ENCODE peak calls at places on chromosome 11, in four cellular contexts. One of them, this sample, is unnamed.
A peak's percentile ranks its signal among the peaks of the same experiment; 100 is the strongest.

GRCh38 chr11:79232346-79232745 is 208.5 kb downstream of the TENM4 start:
- DNase-seq in effector CD4-positive, alpha-beta T cell: no peak
- DNase-seq in stimulated activated CD8-positive, alpha-beta memory T cell treated with anti-CD3 and anti-CD28 coated beads, Interleukin-15, amount 100 ng/mL, for 48 hours: no peak
- DNase-seq in skeletal muscle cell: no peak
- DNase-seq in this sample: no peak

GRCh38 chr11:104015649-104016415 is 20.6 kb upstream of the DDI1 start:
- DNase-seq in skeletal muscle cell: no peak
- DNase-seq in effector CD4-positive, alpha-beta T cell: no peak
- DNase-seq in stimulated activated CD8-positive, alpha-beta memory T cell treated with anti-CD3 and anti-CD28 coated beads, Interleukin-15, amount 100 ng/mL, for 48 hours: no peak
- DNase-seq in this sample: no peak

GRCh38 chr11:34305095-34305692 is 52.6 kb downstream of the ABTB2 start:
- DNase-seq in effector CD4-positive, alpha-beta T cell: no peak
- DNase-seq in stimulated activated CD8-positive, alpha-beta memory T cell treated with anti-CD3 and anti-CD28 coated beads, Interleukin-15, amount 100 ng/mL, for 48 hours: no peak
- DNase-seq in skeletal muscle cell: no peak
- DNase-seq in this sample: no peak

GRCh38 chr11:49405743-49406142 is 197.3 kb upstream of the FOLH1 start:
- DNase-seq in skeletal muscle cell: no peak
- DNase-seq in effector CD4-positive, alpha-beta T cell: no peak
- DNase-seq in stimulated activated CD8-positive, alpha-beta memory T cell treated with anti-CD3 and anti-CD28 coated beads, Interleukin-15, amount 100 ng/mL, for 48 hours: no peak
- DNase-seq in this sample: no peak

GRCh38 chr11:121312483-121312882 is 19.9 kb downstream of the SC5D start:
- DNase-seq in effector CD4-positive, alpha-beta T cell: no peak
- DNase-seq in skeletal muscle cell: no peak
- DNase-seq in stimulated activated CD8-positive, alpha-beta memory T cell treated with anti-CD3 and anti-CD28 coated beads, Interleukin-15, amount 100 ng/mL, for 48 hours: no peak
- DNase-seq in this sample: no peak

GRCh38 chr11:113447621-113448310 is 27.4 kb downstream of the DRD2 start:
- DNase-seq in stimulated activated CD8-positive, alpha-beta memory T cell treated with anti-CD3 and anti-CD28 coated beads, Interleukin-15, amount 100 ng/mL, for 48 hours: no peak
- DNase-seq in skeletal muscle cell: no peak
- DNase-seq in effector CD4-positive, alpha-beta T cell: no peak
- DNase-seq in this sample: no peak

GRCh38 chr11:82092904-82093303 is 640.8 kb downstream of the FAM181B start:
- DNase-seq in skeletal muscle cell: no peak
- DNase-seq in effector CD4-positive, alpha-beta T cell: no peak
- DNase-seq in stimulated activated CD8-positive, alpha-beta memory T cell treated with anti-CD3 and anti-CD28 coated beads, Interleukin-15, amount 100 ng/mL, for 48 hours: no peak
- DNase-seq in this sample: no peak

GRCh38 chr11:64250875-64251721 is at the start of gene PLCB3:
- DNase-seq in skeletal muscle cell: no peak
- DNase-seq in stimulated activated CD8-positive, alpha-beta memory T cell treated with anti-CD3 and anti-CD28 coated beads, Interleukin-15, amount 100 ng/mL, for 48 hours: no peak
- DNase-seq in effector CD4-positive, alpha-beta T cell: peak; percentile 59
- DNase-seq in this sample: peak; percentile 54

GRCh38 chr11:117970400-117971024 is 15.7 kb upstream of the IL10RA start:
- DNase-seq in stimulated activated CD8-positive, alpha-beta memory T cell treated with anti-CD3 and anti-CD28 coated beads, Interleukin-15, amount 100 ng/mL, for 48 hours: no peak
- DNase-seq in skeletal muscle cell: no peak
- DNase-seq in effector CD4-positive, alpha-beta T cell: no peak
- DNase-seq in this sample: peak; percentile 27

GRCh38 chr11:72308226-72309073 is 64.5 kb upstream of the PHOX2A start:
- DNase-seq in effector CD4-positive, alpha-beta T cell: no peak
- DNase-seq in skeletal muscle cell: peak; percentile 83
- DNase-seq in stimulated activated CD8-positive, alpha-beta memory T cell treated with anti-CD3 and anti-CD28 coated beads, Interleukin-15, amount 100 ng/mL, for 48 hours: no peak
- DNase-seq in this sample: no peak

GRCh38 chr11:80899381-80899780 is 1458.6 kb upstream of the TENM4 start:
- DNase-seq in stimulated activated CD8-positive, alpha-beta memory T cell treated with anti-CD3 and anti-CD28 coated beads, Interleukin-15, amount 100 ng/mL, for 48 hours: no peak
- DNase-seq in skeletal muscle cell: peak; percentile 2
- DNase-seq in effector CD4-positive, alpha-beta T cell: no peak
- DNase-seq in this sample: no peak

GRCh38 chr11:118531597-118532084 is 649 bp downstream of the TMEM25 start:
- DNase-seq in stimulated activated CD8-positive, alpha-beta memory T cell treated with anti-CD3 and anti-CD28 coated beads, Interleukin-15, amount 100 ng/mL, for 48 hours: no peak
- DNase-seq in skeletal muscle cell: no peak
- DNase-seq in effector CD4-positive, alpha-beta T cell: no peak
- DNase-seq in this sample: no peak

GRCh38 chr11:46696212-46696558 is 4.2 kb downstream of the ARHGAP1 start:
- DNase-seq in skeletal muscle cell: no peak
- DNase-seq in stimulated activated CD8-positive, alpha-beta memory T cell treated with anti-CD3 and anti-CD28 coated beads, Interleukin-15, amount 100 ng/mL, for 48 hours: no peak
- DNase-seq in effector CD4-positive, alpha-beta T cell: no peak
- DNase-seq in this sample: no peak

GRCh38 chr11:84800755-84801346 is 826.3 kb downstream of the DLG2 start:
- DNase-seq in stimulated activated CD8-positive, alpha-beta memory T cell treated with anti-CD3 and anti-CD28 coated beads, Interleukin-15, amount 100 ng/mL, for 48 hours: no peak
- DNase-seq in skeletal muscle cell: no peak
- DNase-seq in effector CD4-positive, alpha-beta T cell: no peak
- DNase-seq in this sample: no peak

GRCh38 chr11:61281581-61282250 is 13.4 kb downstream of the VWCE start:
- DNase-seq in skeletal muscle cell: no peak
- DNase-seq in effector CD4-positive, alpha-beta T cell: no peak
- DNase-seq in stimulated activated CD8-positive, alpha-beta memory T cell treated with anti-CD3 and anti-CD28 coated beads, Interleukin-15, amount 100 ng/mL, for 48 hours: peak; percentile 15
- DNase-seq in this sample: no peak

GRCh38 chr11:76397383-76397782 is 16.3 kb downstream of the GVQW3 start:
- DNase-seq in effector CD4-positive, alpha-beta T cell: no peak
- DNase-seq in stimulated activated CD8-positive, alpha-beta memory T cell treated with anti-CD3 and anti-CD28 coated beads, Interleukin-15, amount 100 ng/mL, for 48 hours: no peak
- DNase-seq in skeletal muscle cell: no peak
- DNase-seq in this sample: no peak

GRCh38 chr11:2348986-2349385 is 28.1 kb upstream of the CD81 start:
- DNase-seq in effector CD4-positive, alpha-beta T cell: no peak
- DNase-seq in skeletal muscle cell: peak; percentile 39
- DNase-seq in stimulated activated CD8-positive, alpha-beta memory T cell treated with anti-CD3 and anti-CD28 coated beads, Interleukin-15, amount 100 ng/mL, for 48 hours: no peak
- DNase-seq in this sample: no peak

GRCh38 chr11:131696584-131697120 is 326.2 kb downstream of the NTM start:
- DNase-seq in skeletal muscle cell: no peak
- DNase-seq in effector CD4-positive, alpha-beta T cell: no peak
- DNase-seq in stimulated activated CD8-positive, alpha-beta memory T cell treated with anti-CD3 and anti-CD28 coated beads, Interleukin-15, amount 100 ng/mL, for 48 hours: no peak
- DNase-seq in this sample: no peak

GRCh38 chr11:12416552-12416951 is 39.2 kb downstream of the PARVA start:
- DNase-seq in effector CD4-positive, alpha-beta T cell: no peak
- DNase-seq in stimulated activated CD8-positive, alpha-beta memory T cell treated with anti-CD3 and anti-CD28 coated beads, Interleukin-15, amount 100 ng/mL, for 48 hours: no peak
- DNase-seq in skeletal muscle cell: no peak
- DNase-seq in this sample: no peak

GRCh38 chr11:126459691-126460404 is 104.4 kb downstream of the ST3GAL4 start:
- DNase-seq in effector CD4-positive, alpha-beta T cell: no peak
- DNase-seq in stimulated activated CD8-positive, alpha-beta memory T cell treated with anti-CD3 and anti-CD28 coated beads, Interleukin-15, amount 100 ng/mL, for 48 hours: no peak
- DNase-seq in skeletal muscle cell: peak; percentile 87
- DNase-seq in this sample: no peak

GRCh38 chr11:112265659-112266409 is 5.2 kb upstream of the PLET1 start:
- DNase-seq in stimulated activated CD8-positive, alpha-beta memory T cell treated with anti-CD3 and anti-CD28 coated beads, Interleukin-15, amount 100 ng/mL, for 48 hours: no peak
- DNase-seq in skeletal muscle cell: no peak
- DNase-seq in effector CD4-positive, alpha-beta T cell: no peak
- DNase-seq in this sample: no peak

GRCh38 chr11:109432105-109432504 is 10.1 kb downstream of the C11orf87 start:
- DNase-seq in skeletal muscle cell: no peak
- DNase-seq in stimulated activated CD8-positive, alpha-beta memory T cell treated with anti-CD3 and anti-CD28 coated beads, Interleukin-15, amount 100 ng/mL, for 48 hours: no peak
- DNase-seq in effector CD4-positive, alpha-beta T cell: no peak
- DNase-seq in this sample: no peak

GRCh38 chr11:63146586-63146985 is 2.6 kb upstream of the SLC22A24 start:
- DNase-seq in effector CD4-positive, alpha-beta T cell: no peak
- DNase-seq in skeletal muscle cell: no peak
- DNase-seq in stimulated activated CD8-positive, alpha-beta memory T cell treated with anti-CD3 and anti-CD28 coated beads, Interleukin-15, amount 100 ng/mL, for 48 hours: no peak
- DNase-seq in this sample: no peak

GRCh38 chr11:73916435-73916834 is 34.4 kb upstream of the DNAJB13 start:
- DNase-seq in effector CD4-positive, alpha-beta T cell: no peak
- DNase-seq in skeletal muscle cell: no peak
- DNase-seq in stimulated activated CD8-positive, alpha-beta memory T cell treated with anti-CD3 and anti-CD28 coated beads, Interleukin-15, amount 100 ng/mL, for 48 hours: no peak
- DNase-seq in this sample: no peak

GRCh38 chr11:119599864-119600593 is 129.0 kb downstream of the NECTIN1 start:
- DNase-seq in stimulated activated CD8-positive, alpha-beta memory T cell treated with anti-CD3 and anti-CD28 coated beads, Interleukin-15, amount 100 ng/mL, for 48 hours: no peak
- DNase-seq in effector CD4-positive, alpha-beta T cell: no peak
- DNase-seq in skeletal muscle cell: no peak
- DNase-seq in this sample: no peak

GRCh38 chr11:121012091-121012490 is 11.8 kb upstream of the TBCEL start:
- DNase-seq in effector CD4-positive, alpha-beta T cell: no peak
- DNase-seq in stimulated activated CD8-positive, alpha-beta memory T cell treated with anti-CD3 and anti-CD28 coated beads, Interleukin-15, amount 100 ng/mL, for 48 hours: no peak
- DNase-seq in skeletal muscle cell: no peak
- DNase-seq in this sample: no peak

GRCh38 chr11:10893713-10894112 is 35.9 kb upstream of the ZBED5 start:
- DNase-seq in skeletal muscle cell: peak; percentile 56
- DNase-seq in stimulated activated CD8-positive, alpha-beta memory T cell treated with anti-CD3 and anti-CD28 coated beads, Interleukin-15, amount 100 ng/mL, for 48 hours: no peak
- DNase-seq in effector CD4-positive, alpha-beta T cell: no peak
- DNase-seq in this sample: no peak

GRCh38 chr11:113994077-113994954 is 19.4 kb downstream of the HTR3A start:
- DNase-seq in stimulated activated CD8-positive, alpha-beta memory T cell treated with anti-CD3 and anti-CD28 coated beads, Interleukin-15, amount 100 ng/mL, for 48 hours: no peak
- DNase-seq in effector CD4-positive, alpha-beta T cell: peak; percentile 16
- DNase-seq in skeletal muscle cell: no peak
- DNase-seq in this sample: peak; percentile 3

GRCh38 chr11:123461164-123461563 is 31.1 kb downstream of the GRAMD1B start:
- DNase-seq in stimulated activated CD8-positive, alpha-beta memory T cell treated with anti-CD3 and anti-CD28 coated beads, Interleukin-15, amount 100 ng/mL, for 48 hours: no peak
- DNase-seq in effector CD4-positive, alpha-beta T cell: no peak
- DNase-seq in skeletal muscle cell: no peak
- DNase-seq in this sample: no peak

GRCh38 chr11:84437129-84438123 is 1151.3 kb upstream of the CCDC90B start:
- DNase-seq in skeletal muscle cell: no peak
- DNase-seq in stimulated activated CD8-positive, alpha-beta memory T cell treated with anti-CD3 and anti-CD28 coated beads, Interleukin-15, amount 100 ng/mL, for 48 hours: no peak
- DNase-seq in effector CD4-positive, alpha-beta T cell: no peak
- DNase-seq in this sample: no peak

GRCh38 chr11:125163431-125164011 is 1.0 kb upstream of the PKNOX2 start:
- DNase-seq in effector CD4-positive, alpha-beta T cell: no peak
- DNase-seq in skeletal muscle cell: no peak
- DNase-seq in stimulated activated CD8-positive, alpha-beta memory T cell treated with anti-CD3 and anti-CD28 coated beads, Interleukin-15, amount 100 ng/mL, for 48 hours: no peak
- DNase-seq in this sample: no peak

GRCh38 chr11:59186130-59186594 is 14.2 kb downstream of the DTX4 start:
- DNase-seq in effector CD4-positive, alpha-beta T cell: peak; percentile 42
- DNase-seq in stimulated activated CD8-positive, alpha-beta memory T cell treated with anti-CD3 and anti-CD28 coated beads, Interleukin-15, amount 100 ng/mL, for 48 hours: no peak
- DNase-seq in skeletal muscle cell: no peak
- DNase-seq in this sample: no peak

GRCh38 chr11:47448566-47449427 is at the start of gene RAPSN:
- DNase-seq in effector CD4-positive, alpha-beta T cell: no peak
- DNase-seq in skeletal muscle cell: no peak
- DNase-seq in stimulated activated CD8-positive, alpha-beta memory T cell treated with anti-CD3 and anti-CD28 coated beads, Interleukin-15, amount 100 ng/mL, for 48 hours: no peak
- DNase-seq in this sample: no peak

GRCh38 chr11:19079643-19080440 is 19.3 kb upstream of the MRGPRX2 start:
- DNase-seq in skeletal muscle cell: peak; percentile 84
- DNase-seq in stimulated activated CD8-positive, alpha-beta memory T cell treated with anti-CD3 and anti-CD28 coated beads, Interleukin-15, amount 100 ng/mL, for 48 hours: no peak
- DNase-seq in effector CD4-positive, alpha-beta T cell: no peak
- DNase-seq in this sample: no peak

GRCh38 chr11:43989162-43989961 is 46.9 kb downstream of the C11orf96 start:
- DNase-seq in effector CD4-positive, alpha-beta T cell: no peak
- DNase-seq in stimulated activated CD8-positive, alpha-beta memory T cell treated with anti-CD3 and anti-CD28 coated beads, Interleukin-15, amount 100 ng/mL, for 48 hours: no peak
- DNase-seq in skeletal muscle cell: no peak
- DNase-seq in this sample: no peak

This sample was measured in effector memory CD4-positive, alpha-beta T cell.